ENCODE peak calls at places on chromosomes 7 and 10, in seven cellular contexts. F is A172; K is choroid plexus epithelial cell; Y is NCI-H1436; Z is AG10803; J is memory B cell; X is stimulated activated CD8-positive, alpha-beta memory T cell treated with anti-CD3 and anti-CD28 coated beads, Interleukin-7, amount 100 ng/mL, for 24 hours. L is an unnamed sample.

GRCh38 chr7:5064391-5065106 is 18.9 kb downstream of the RBAK start:
- DNase-seq in Z (no peak), F (no peak), K (peak), X (no peak), J (no peak), Y (no peak), L (no peak)

GRCh38 chr7:2621061-2621828 is 10.5 kb upstream of the TTYH3 start:
- DNase-seq in Z (peak), K (peak), J (no peak), Y (no peak), F (no peak), X (no peak), L (no peak)

GRCh38 chr10:101292194-101293006 is 61.6 kb upstream of the BTRC start:
- DNase-seq in X (no peak), Z (no peak), J (no peak), Y (peak), F (no peak), K (peak), L (no peak)

GRCh38 chr10:63699785-63700184 is 178.6 kb downstream of the REEP3 start:
- DNase-seq in J (no peak), F (peak), K (peak), Z (peak), Y (no peak), X (no peak), L (no peak)

GRCh38 chr10:71522438-71523144 is 125.9 kb downstream of the CDH23 start:
- DNase-seq in J (no peak), Z (no peak), Y (no peak), X (no peak), K (no peak), F (no peak), L (no peak)

GRCh38 chr10:102146971-102147428 is 5.2 kb upstream of the NOLC1 start:
- DNase-seq in Z (no peak), F (no peak), J (no peak), K (no peak), Y (no peak), X (no peak), L (no peak)

GRCh38 chr10:77919713-77920108 is 6.8 kb downstream of the DLG5 start:
- DNase-seq in X (no peak), Y (no peak), J (no peak), F (peak), K (peak), Z (peak), L (no peak)

GRCh38 chr7:84139986-84140729 is 54.4 kb downstream of the SEMA3A start:
- DNase-seq in K (peak), Y (no peak), Z (no peak), F (no peak), J (no peak), X (no peak), L (no peak)

GRCh38 chr10:30096564-30096963 is 37.2 kb upstream of the JCAD start:
- DNase-seq in Y (no peak), F (no peak), K (no peak), Z (no peak), J (no peak), X (no peak), L (no peak)

GRCh38 chr10:8416755-8417154 is 362.3 kb downstream of the GATA3 start:
- DNase-seq in K (no peak), Z (no peak), X (no peak), F (no peak), Y (no peak), J (no peak), L (no peak)

GRCh38 chr10:104406715-104407517 is 53.3 kb downstream of the CFAP58 start:
- DNase-seq in Z (peak), F (peak), J (no peak), X (no peak), K (peak), Y (peak), L (no peak)

GRCh38 chr10:109912335-109913282 is 10.7 kb downstream of the XPNPEP1 start:
- DNase-seq in F (no peak), J (no peak), Z (peak), K (peak), X (no peak), Y (peak), L (no peak)

GRCh38 chr7:91164948-91165845 is 99.0 kb upstream of the FZD1 start:
- DNase-seq in X (no peak), Y (no peak), K (peak), J (no peak), Z (peak), F (peak), L (no peak)

GRCh38 chr10:99685232-99686041 is 26.1 kb downstream of the ENTPD7 start:
- DNase-seq in F (no peak), J (no peak), Z (peak), X (no peak), K (no peak), Y (no peak), L (no peak)

GRCh38 chr10:104273899-104274575 is 5.1 kb downstream of the GSTO2 start:
- DNase-seq in X (no peak), Z (peak), F (no peak), J (no peak), K (peak), Y (no peak), L (no peak)

GRCh38 chr10:98673156-98673765 is 226.5 kb upstream of the HPS1 start:
- DNase-seq in Z (no peak), K (no peak), Y (no peak), X (no peak), F (no peak), J (no peak), L (no peak)

GRCh38 chr10:133134411-133135115 is 25.5 kb upstream of the KNDC1 start:
- DNase-seq in F (no peak), Y (no peak), K (no peak), Z (no peak), X (no peak), J (no peak), L (no peak)

GRCh38 chr10:112839928-112840654 is 110.0 kb upstream of the TCF7L2 start:
- DNase-seq in Z (no peak), K (no peak), Y (no peak), X (no peak), F (no peak), J (no peak), L (no peak)

GRCh38 chr7:133552079-133552478 is 299.2 kb downstream of the EXOC4 start:
- DNase-seq in J (no peak), K (no peak), F (no peak), Z (no peak), Y (no peak), X (no peak), L (no peak)

GRCh38 chr10:11934262-11934661 is 108.3 kb downstream of the UPF2 start:
- DNase-seq in F (peak), X (no peak), J (no peak), K (peak), Y (no peak), Z (no peak), L (no peak)

GRCh38 chr10:12400266-12400931 is 51.1 kb downstream of the CAMK1D start:
- DNase-seq in Z (no peak), F (peak), K (peak), X (no peak), Y (no peak), J (no peak), L (no peak)

GRCh38 chr7:13874783-13875182 is 114.7 kb downstream of the ETV1 start:
- DNase-seq in X (no peak), K (peak), J (no peak), Y (no peak), F (peak), Z (peak), L (no peak)

L was measured in omental fat pad.